ENCODE peak calls at places on chromosome 17, in ten cellular contexts. R, E, L, C, V, J, M, Q, I and F are unnamed samples.

GRCh38 chr17:29838961-29839360 is 91.1 kb downstream of the SSH2 start:
- DNase-seq in L (no peak), M (no peak), V (no peak), C (no peak), E (no peak), Q (peak; percentile 44), J (no peak), R (no peak), I (peak; percentile 32), F (no peak)

GRCh38 chr17:19341641-19342610 is 20.6 kb downstream of the B9D1 start:
- DNase-seq in M (peak; percentile 75), I (no peak), E (peak; percentile 42), L (peak; percentile 52), J (no peak), V (peak; percentile 68), Q (peak; percentile 10), C (no peak), R (no peak), F (no peak)

GRCh38 chr17:4998666-4999428 is 1.1 kb downstream of the KIF1C start:
- DNase-seq in V (no peak), J (no peak), E (no peak), C (peak; percentile 53), Q (no peak), R (peak; percentile 44), M (no peak), I (no peak), L (peak; percentile 79), F (peak; percentile 42)

GRCh38 chr17:43645765-43646481 is 15.8 kb downstream of the MEOX1 start:
- DNase-seq in V (peak; percentile 88), L (no peak), R (no peak), C (peak; percentile 45), J (no peak), E (peak; percentile 87), M (peak; percentile 90), I (peak; percentile 89), Q (no peak), F (peak; percentile 55)

GRCh38 chr17:49015924-49016774 is 19.0 kb downstream of the IGF2BP1 start:
- DNase-seq in C (no peak), L (no peak), Q (peak; percentile 20), M (peak; percentile 15), I (no peak), J (no peak), R (peak; percentile 61), V (no peak), E (no peak), F (no peak)

GRCh38 chr17:64129515-64129764 is 504 bp downstream of the ERN1 start:
- DNase-seq in V (no peak), M (no peak), J (no peak), C (no peak), I (no peak), E (no peak), L (no peak), Q (no peak), R (no peak), F (no peak)

GRCh38 chr17:45234641-45235040 is 13.0 kb downstream of the FMNL1 start:
- DNase-seq in I (no peak), M (no peak), Q (no peak), L (peak; percentile 45), V (no peak), E (no peak), C (no peak), R (no peak), J (no peak), F (no peak)

GRCh38 chr17:48563385-48563838 is 14.7 kb downstream of the HOXB4 start:
- DNase-seq in C (no peak), E (no peak), V (no peak), I (no peak), M (no peak), J (no peak), R (no peak), L (no peak), Q (peak; percentile 72), F (no peak)

GRCh38 chr17:42329025-42329976 is 41.0 kb downstream of the STAT5A start:
- DNase-seq in L (no peak), Q (peak; percentile 83), M (no peak), I (no peak), J (peak; percentile 43), R (peak; percentile 98), C (no peak), E (no peak), V (no peak), F (peak; percentile 71)

GRCh38 chr17:42333053-42333452 is 44.8 kb downstream of the STAT5A start:
- DNase-seq in I (no peak), V (no peak), Q (no peak), R (no peak), M (no peak), C (no peak), J (no peak), L (no peak), E (no peak), F (no peak)

GRCh38 chr17:42337442-42337841 is 49.1 kb downstream of the STAT5A start:
- DNase-seq in R (no peak), V (no peak), L (no peak), M (no peak), E (no peak), J (no peak), Q (peak; percentile 81), C (no peak), I (no peak), F (no peak)

GRCh38 chr17:42339221-42339620 is 49.0 kb downstream of the STAT3 start:
- DNase-seq in Q (no peak), M (no peak), V (peak; percentile 50), R (no peak), I (no peak), J (no peak), E (no peak), C (no peak), L (no peak), F (no peak)

DNA sequence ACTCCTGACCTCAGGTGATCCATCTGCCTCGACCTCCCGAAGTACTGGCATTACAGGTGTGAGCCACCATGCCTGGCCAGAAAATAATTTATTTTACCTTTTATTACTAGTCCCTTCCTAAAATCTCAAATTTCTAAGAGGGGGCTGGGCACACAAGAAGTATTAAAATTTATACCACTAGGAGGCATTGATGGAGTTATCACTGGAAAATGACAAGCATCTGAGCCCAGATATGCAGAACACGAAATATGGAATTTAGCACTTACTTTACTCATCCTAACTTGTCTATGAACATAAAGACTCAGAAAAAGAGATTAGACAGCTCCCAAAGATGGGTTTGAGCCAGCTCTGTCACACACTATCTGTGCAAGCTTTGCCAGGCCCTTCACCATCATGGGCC is 46.4 kb downstream of the STAT5A start:
- DNase-seq in L (no peak), Q (no peak), J (no peak), C (no peak), I (no peak), V (no peak), M (no peak), E (no peak), R (no peak), F (no peak)
- H3K4me3 ChIP-seq in L (no peak overlapping the region), Q (no peak overlapping the region), J (no peak overlapping the region), C (no peak overlapping the region), I (no peak overlapping the region), V (no peak overlapping the region), M (no peak overlapping the region), E (no peak overlapping the region), R (no peak overlapping the region), F (no peak overlapping the region)

DNA sequence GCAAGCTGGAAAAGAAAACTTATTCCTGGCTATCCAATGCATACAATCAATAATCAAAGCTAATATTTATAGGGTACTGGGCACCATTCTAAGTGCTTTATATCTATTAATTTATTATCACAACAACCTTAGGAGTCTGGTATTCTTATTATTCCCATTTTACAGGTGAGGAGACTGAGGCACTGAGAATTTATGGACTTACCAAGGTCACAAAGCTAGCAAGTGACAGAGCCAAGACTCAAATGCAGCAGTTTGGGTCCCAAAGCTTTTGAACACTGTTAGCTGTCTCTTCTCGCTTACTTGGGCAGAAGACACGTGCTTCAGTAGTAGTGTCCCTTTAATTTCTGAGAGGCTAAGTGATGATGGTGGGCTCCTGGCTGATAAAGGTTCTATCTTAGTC is 152.6 kb downstream of the AATF start:
- DNase-seq in E (no peak), J (no peak), V (no peak), Q (no peak), I (no peak), M (no peak), R (no peak), L (no peak), C (no peak), F (no peak)
- H3K4me1 ChIP-seq in E (no peaks in the 10 kb centered on the region), J (no peaks in the 10 kb centered on the region), V (no peaks in the 10 kb centered on the region), Q (peaks cover 2% of the 10 kb centered on the region), I (no peaks in the 10 kb centered on the region), M (no peaks in the 10 kb centered on the region), R (no peaks in the 10 kb centered on the region), L (no peaks in the 10 kb centered on the region), C (no peaks in the 10 kb centered on the region), F (no peaks in the 10 kb centered on the region)

GRCh38 chr17:77405867-77406513 is 265.2 kb downstream of the SEC14L1 start:
- DNase-seq in Q (no peak), L (no peak), V (no peak), C (no peak), R (no peak), M (no peak), I (no peak), E (no peak), J (no peak), F (no peak)

GRCh38 chr17:77402159-77402731 is 261.5 kb downstream of the SEC14L1 start:
- DNase-seq in I (no peak), L (no peak), V (no peak), J (no peak), M (no peak), E (no peak), R (no peak), C (no peak), Q (no peak), F (peak; percentile 81)

GRCh38 chr17:77403854-77404253 is 263.1 kb downstream of the SEC14L1 start:
- DNase-seq in M (no peak), L (no peak), E (no peak), Q (no peak), R (no peak), V (no peak), C (no peak), J (no peak), I (no peak), F (no peak)

GRCh38 chr17:77407321-77408277 is 266.8 kb downstream of the SEC14L1 start:
- DNase-seq in L (no peak), R (no peak), I (no peak), J (no peak), Q (no peak), V (peak; percentile 96), C (no peak), M (no peak), E (no peak), F (no peak)

GRCh38 chr17:77404812-77405581 is 264.2 kb downstream of the SEC14L1 start:
- DNase-seq in R (no peak), M (no peak), Q (peak; percentile 86), C (peak; percentile 56), E (no peak), I (peak; percentile 81), J (no peak), V (no peak), L (no peak), F (no peak)
- TF ChIP-seq POLR2A in R (no peak), M (no peak), Q (no peak), C (no peak), E (no peak), I (no peak), J (no peak), V (no peak), L (no peak), F (no peak)

DNA sequence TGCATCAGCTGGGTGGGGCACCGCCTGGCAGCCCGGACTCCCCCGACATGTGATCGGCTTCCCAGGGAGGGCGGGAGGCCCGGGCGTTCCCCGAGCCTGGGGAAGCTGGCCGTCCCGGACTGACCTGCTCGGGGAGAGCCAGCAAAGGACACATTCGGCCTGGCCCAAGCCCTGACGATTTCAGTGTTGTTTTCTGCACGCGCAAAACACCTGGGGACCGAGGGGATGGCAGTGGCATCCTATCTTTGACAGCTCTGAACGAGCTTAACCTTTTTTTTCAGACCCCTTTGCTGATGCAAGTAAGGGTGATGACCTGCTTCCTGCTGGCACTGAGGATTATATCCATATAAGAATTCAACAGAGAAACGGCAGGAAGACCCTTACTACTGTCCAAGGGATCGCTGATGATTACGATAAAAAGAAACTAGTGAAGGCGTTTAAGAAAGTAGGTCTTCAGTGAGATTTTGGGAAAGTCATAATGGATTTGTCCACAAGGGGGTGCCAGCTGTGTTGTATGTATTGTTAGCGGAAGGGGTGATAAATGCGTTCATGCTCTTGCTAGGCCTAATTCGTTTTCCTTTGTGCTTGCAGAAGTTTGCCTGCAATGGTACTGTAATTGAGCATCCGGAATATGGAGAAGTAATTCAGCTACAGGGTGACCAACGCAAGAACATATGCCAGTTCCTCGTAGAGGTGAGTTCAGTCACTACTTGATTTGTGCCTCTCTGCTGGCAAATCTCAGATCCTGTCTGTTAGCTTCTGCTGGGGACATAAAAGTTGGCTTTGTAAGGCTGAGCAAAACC is 1.0 kb downstream of the EIF1 start:
- DNase-seq in L (no peak), R (no peak), I (no peak), Q (peak; percentile 69), J (peak; percentile 33), C (no peak), E (no peak), M (no peak), V (no peak), F (no peak)
- H3K4me3 ChIP-seq in L (peak overlapping the region; percentile 98), R (peak overlapping the region; percentile 93), I (peak overlapping the region; percentile 88), Q (peak overlapping the region; percentile 57), J (peak overlapping the region; percentile 91), C (peak overlapping the region; percentile 95), E (peak overlapping the region; percentile 95), M (peak overlapping the region; percentile 73), V (peak overlapping the region; percentile 87), F (peak overlapping the region; percentile 90)